ENCODE peak calls at places on chromosomes 13 and 19, in eight cellular contexts. H is stimulated activated naive CD8-positive, alpha-beta T cell treated with anti-CD3 and anti-CD28 coated beads, Interleukin-15, Interleukin-2, amounts not matched to agents 100 U/mL and 50 U/mL, for 24 hours; Z is germinal center; E is nephron progenitor cell; W is BE2C; G is stimulated activated CD8-positive, alpha-beta memory T cell treated with anti-CD3 and anti-CD28 coated beads, Interleukin-2, amount 100 ng/mL, for 1 hour; L is mammary epithelial cell; B is frontal cortex. Q is an unnamed sample.
A peak's percentile ranks its signal among the peaks of the same experiment; 100 is the strongest.

GRCh38 chr13:51885651-51886050 is 23.9 kb downstream of the CCDC70 start:
- DNase-seq in B (no peak), Z (no peak), G (no peak), L (no peak), H (no peak), E (no peak), W (no peak), Q (no peak)

GRCh38 chr13:25324100-25324499 is 22.7 kb downstream of the NUP58 start:
- DNase-seq in B (no peak), H (no peak), Z (no peak), E (no peak), G (no peak), L (no peak), W (no peak), Q (no peak)

GRCh38 chr13:24097667-24098066 is 62.9 kb upstream of the SPATA13 start:
- DNase-seq in Z (no peak), W (no peak), L (no peak), G (no peak), E (no peak), B (no peak), H (peak; percentile 38), Q (no peak)

GRCh38 chr19:5218963-5219530 is 121.6 kb downstream of the PTPRS start:
- DNase-seq in Z (no peak), W (no peak), B (no peak), H (no peak), G (no peak), E (no peak), L (no peak), Q (no peak)

GRCh38 chr13:44280461-44280860 is 93.2 kb upstream of the SERP2 start:
- DNase-seq in W (no peak), L (peak; percentile 42), Z (no peak), E (no peak), H (no peak), G (no peak), B (no peak), Q (no peak)

GRCh38 chr13:104357174-104357573 is 1291.0 kb upstream of the SLC10A2 start:
- DNase-seq in E (no peak), G (no peak), H (no peak), B (no peak), W (no peak), L (no peak), Z (no peak), Q (no peak)

GRCh38 chr13:44734204-44734707 is 158.1 kb upstream of the TSC22D1 start:
- DNase-seq in G (no peak), W (peak; percentile 44), E (no peak), L (peak; percentile 75), B (no peak), H (no peak), Z (no peak), Q (no peak)

GRCh38 chr13:60009300-60010248 is 154.2 kb downstream of the DIAPH3 start:
- DNase-seq in B (no peak), H (no peak), W (peak; percentile 34), L (no peak), E (no peak), G (no peak), Z (no peak), Q (no peak)

GRCh38 chr19:45691516-45692186 is at the start of gene SNRPD2:
- DNase-seq in Z (peak; percentile 92), E (peak; percentile 94), B (peak; percentile 85), H (peak; percentile 96), G (peak; percentile 89), L (peak; percentile 94), W (peak; percentile 96), Q (peak; percentile 94)

GRCh38 chr13:58056411-58056810 is 424.9 kb downstream of the PCDH17 start:
- DNase-seq in E (no peak), Z (no peak), G (no peak), L (no peak), W (no peak), B (no peak), H (no peak), Q (no peak)

GRCh38 chr13:44470623-44471562 is 97.3 kb downstream of the SERP2 start:
- DNase-seq in L (no peak), G (no peak), E (no peak), W (no peak), Z (no peak), H (no peak), B (no peak), Q (no peak)

GRCh38 chr19:56403261-56403660 is 871 bp upstream of the ZNF583 start:
- DNase-seq in B (no peak), G (no peak), E (no peak), W (no peak), H (no peak), Z (no peak), L (no peak), Q (no peak)

GRCh38 chr19:17418710-17419109 is 1.1 kb upstream of the MVB12A start:
- DNase-seq in H (no peak), E (no peak), W (no peak), Z (no peak), B (no peak), L (no peak), G (no peak), Q (no peak)

GRCh38 chr13:99436013-99436412 is 65.3 kb upstream of the TM9SF2 start:
- DNase-seq in B (no peak), E (no peak), W (no peak), Z (no peak), G (no peak), L (peak; percentile 15), H (no peak), Q (no peak)

GRCh38 chr13:29507356-29507755 is 88.1 kb downstream of the SLC7A1 start:
- DNase-seq in B (no peak), H (no peak), G (no peak), L (no peak), E (no peak), W (peak; percentile 63), Z (no peak), Q (no peak)